ENCODE peak calls at places on chromosomes 2 and 18, in four cellular contexts. Q, I, F and O are unnamed samples.

GRCh38 chr18:12246849-12247808 is 7.0 kb upstream of the CIDEA start:
- DNase-seq in Q (no peak), I (peak; percentile 81), F (no peak), O (no peak)

GRCh38 chr2:187009483-187010239 is 160.7 kb upstream of the ZSWIM2 start:
- DNase-seq in Q (no peak), I (no peak), F (no peak), O (no peak)

GRCh38 chr18:59459352-59460059 is 100.4 kb upstream of the LMAN1 start:
- DNase-seq in Q (peak; percentile 35), I (peak; percentile 18), F (peak; percentile 40), O (peak; percentile 40)

GRCh38 chr2:206700141-206700540 is 18.1 kb downstream of the DYTN start:
- DNase-seq in Q (no peak), I (no peak), F (no peak), O (no peak)

GRCh38 chr18:58552057-58552461 is 76.8 kb downstream of the ALPK2 start:
- DNase-seq in Q (no peak), I (peak; percentile 78), F (no peak), O (peak; percentile 58)

GRCh38 chr2:110688594-110689091 is 10.8 kb upstream of the BUB1 start:
- DNase-seq in Q (no peak), I (no peak), F (no peak), O (no peak)

GRCh38 chr2:189610700-189611099 is 30.1 kb upstream of the SLC40A1 start:
- DNase-seq in Q (no peak), I (no peak), F (no peak), O (no peak)

GRCh38 chr2:64463784-64464183 is 9.8 kb downstream of the LGALSL start:
- DNase-seq in Q (no peak), I (no peak), F (no peak), O (no peak)

GRCh38 chr18:58290059-58290747 is 246.2 kb downstream of the NEDD4L start:
- DNase-seq in Q (no peak), I (no peak), F (no peak), O (no peak)

GRCh38 chr2:181106789-181107418 is 126.5 kb downstream of the UBE2E3 start:
- DNase-seq in Q (peak; percentile 28), I (peak; percentile 30), F (peak; percentile 59), O (peak; percentile 60)

GRCh38 chr2:101450965-101451364 is 23.9 kb downstream of the RFX8 start:
- DNase-seq in Q (no peak), I (no peak), F (no peak), O (no peak)

GRCh38 chr2:11829324-11829946 is 83.0 kb downstream of the LPIN1 start:
- DNase-seq in Q (peak; percentile 32), I (peak; percentile 58), F (no peak), O (peak; percentile 57)

GRCh38 chr18:40956213-40956612 is 998.8 kb upstream of the PIK3C3 start:
- DNase-seq in Q (no peak), I (peak; percentile 16), F (no peak), O (no peak)

GRCh38 chr2:236028066-236028465 is 140.1 kb downstream of the GBX2 start:
- DNase-seq in Q (no peak), I (no peak), F (no peak), O (no peak)

GRCh38 chr2:16311521-16312440 is 353.9 kb downstream of the CYRIA start:
- DNase-seq in Q (no peak), I (no peak), F (no peak), O (no peak)

GRCh38 chr2:33014268-33014667 is 67.5 kb downstream of the LTBP1 start:
- DNase-seq in Q (no peak), I (no peak), F (no peak), O (no peak)

GRCh38 chr2:30612371-30612770 is 165.3 kb downstream of the LCLAT1 start:
- DNase-seq in Q (no peak), I (no peak), F (no peak), O (no peak)

GRCh38 chr2:222884114-222884764 is 23.4 kb downstream of the ACSL3 start:
- DNase-seq in Q (no peak), I (no peak), F (no peak), O (no peak)